ENCODE peak calls at places on chromosomes 2 and 18, in four cellular contexts. J is H1, X is transverse colon, Y is SK-N-SH. Z is an unnamed sample.

GRCh38 chr2:30037016-30037415 is 109.8 kb upstream of the YPEL5 start:
- DNase-seq in J (no peak), X (no peak), Y (no peak), Z (no peak)

GRCh38 chr2:45855374-45855773 is 203.9 kb downstream of the PRKCE start:
- DNase-seq in J (no peak), X (no peak), Y (no peak), Z (no peak)

GRCh38 chr2:218982312-218983262 is 2.4 kb downstream of the FEV start:
- DNase-seq in J (peak; percentile 70), X (no peak), Y (peak; percentile 7), Z (peak; percentile 11)

GRCh38 chr2:206084870-206085741 is 868 bp downstream of the INO80D start:
- DNase-seq in J (peak; percentile 72), X (peak; percentile 44), Y (peak; percentile 77), Z (peak; percentile 29)

GRCh38 chr2:205700331-205701132 is 18.2 kb downstream of the NRP2 start:
- DNase-seq in J (no peak), X (peak; percentile 28), Y (no peak), Z (no peak)

GRCh38 chr2:174615951-174616436 is 18.4 kb upstream of the WIPF1 start:
- DNase-seq in J (no peak), X (no peak), Y (no peak), Z (no peak)

GRCh38 chr2:88127888-88128653 is at the start of gene FABP1:
- DNase-seq in J (no peak), X (peak; percentile 72), Y (no peak), Z (no peak)

GRCh38 chr2:191402966-191403565 is 157.9 kb downstream of the MYO1B start:
- DNase-seq in J (no peak), X (no peak), Y (no peak), Z (no peak)

GRCh38 chr18:35352283-35352682 is 8.1 kb upstream of the ZNF24 start:
- DNase-seq in J (no peak), X (no peak), Y (no peak), Z (no peak)

GRCh38 chr2:217806480-217806760 is 196.4 kb downstream of the TNS1 start:
- DNase-seq in J (no peak), X (no peak), Y (no peak), Z (no peak)

GRCh38 chr18:377088-377487 is 109.2 kb upstream of the THOC1 start:
- DNase-seq in J (peak; percentile 56), X (no peak), Y (peak; percentile 37), Z (no peak)

GRCh38 chr2:236177604-236177966 is 9.4 kb upstream of the GBX2 start:
- DNase-seq in J (peak; percentile 91), X (peak; percentile 33), Y (peak; percentile 87), Z (no peak)

GRCh38 chr2:112152476-112153178 is 14.4 kb downstream of the FBLN7 start:
- DNase-seq in J (peak; percentile 24), X (no peak), Y (no peak), Z (no peak)

GRCh38 chr2:71281950-71282349 is 49.6 kb upstream of the ZNF638 start:
- DNase-seq in J (no peak), X (no peak), Y (no peak), Z (no peak)

GRCh38 chr2:30371772-30372373 is 75.2 kb upstream of the LCLAT1 start:
- DNase-seq in J (no peak), X (no peak), Y (no peak), Z (no peak)

GRCh38 chr18:11859903-11860407 is 8.7 kb downstream of the CHMP1B start:
- DNase-seq in J (peak; percentile 32), X (peak; percentile 38), Y (no peak), Z (no peak)

GRCh38 chr2:127277028-127277427 is 16.9 kb downstream of the ERCC3 start:
- DNase-seq in J (no peak), X (no peak), Y (no peak), Z (no peak)

GRCh38 chr2:207766697-207767460 is 2.8 kb downstream of the FZD5 start:
- DNase-seq in J (peak; percentile 69), X (peak; percentile 29), Y (no peak), Z (no peak)

GRCh38 chr2:182636694-182637093 is 79.4 kb upstream of the DNAJC10 start:
- DNase-seq in J (no peak), X (no peak), Y (no peak), Z (no peak)

GRCh38 chr18:59386909-59387515 is 27.9 kb upstream of the LMAN1 start:
- DNase-seq in J (no peak), X (no peak), Y (no peak), Z (no peak)

GRCh38 chr2:160324161-160324768 is 124.2 kb upstream of the ITGB6 start:
- DNase-seq in J (no peak), X (peak; percentile 55), Y (peak; percentile 39), Z (no peak)

GRCh38 chr2:85924522-85924921 is 35.7 kb upstream of the ST3GAL5 start:
- DNase-seq in J (no peak), X (peak; percentile 34), Y (no peak), Z (no peak)

GRCh38 chr18:68764016-68764415 is 33.9 kb upstream of the CCDC102B start:
- DNase-seq in J (no peak), X (no peak), Y (no peak), Z (no peak)

GRCh38 chr2:153477641-153478288 is 797 bp downstream of the RPRM start:
- DNase-seq in J (peak; percentile 74), X (no peak), Y (peak; percentile 25), Z (no peak)

GRCh38 chr2:103810875-103811274 is 1043.0 kb upstream of the POU3F3 start:
- DNase-seq in J (no peak), X (no peak), Y (no peak), Z (no peak)

GRCh38 chr2:27518113-27518781 is 21.6 kb downstream of the GCKR start:
- DNase-seq in J (no peak), X (no peak), Y (no peak), Z (no peak)

GRCh38 chr18:11654736-11655604 is 34.1 kb upstream of the GNAL start:
- DNase-seq in J (peak; percentile 94), X (peak; percentile 41), Y (peak; percentile 59), Z (peak; percentile 40)

GRCh38 chr18:8643479-8643878 is 34.2 kb downstream of the RAB12 start:
- DNase-seq in J (no peak), X (no peak), Y (no peak), Z (no peak)

GRCh38 chr18:1018211-1018651 is 113.6 kb downstream of the ADCYAP1 start:
- DNase-seq in J (no peak), X (no peak), Y (no peak), Z (no peak)

GRCh38 chr18:36247036-36247435 is 50.5 kb upstream of the FHOD3 start:
- DNase-seq in J (no peak), X (no peak), Y (no peak), Z (no peak)

GRCh38 chr18:54357660-54358494 is at the start of the genes C18orf54 and STARD6:
- DNase-seq in J (peak; percentile 90), X (peak; percentile 90), Y (peak; percentile 95), Z (peak; percentile 80)
- TF ChIP-seq POLR2AphosphoS5 in J (peak; percentile 67), X (peak; percentile 79), Y (peak; percentile 80), Z (peak; percentile 86)

DNA sequence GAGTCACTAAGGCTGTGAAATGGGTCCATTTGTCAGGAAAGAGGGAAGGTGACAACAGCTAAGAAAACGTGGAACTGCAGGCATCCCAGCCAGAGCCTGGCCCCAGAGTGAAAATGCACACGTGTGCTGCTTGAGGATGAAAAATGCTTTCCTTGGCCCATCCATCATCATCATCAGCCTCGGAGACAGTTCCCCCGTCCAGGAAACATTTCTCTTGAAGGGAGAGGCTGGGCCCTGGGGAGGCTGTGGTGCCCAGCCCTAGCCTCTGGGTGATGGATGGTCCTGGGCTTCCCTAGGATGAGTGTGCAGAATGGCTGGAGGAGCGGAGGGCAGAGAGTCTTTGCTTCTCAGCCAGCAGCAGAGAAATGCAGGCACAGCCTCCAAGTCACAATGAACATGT is 164.1 kb downstream of the RDH14 start:
- DNase-seq in J (no peak), X (no peak), Y (no peak), Z (no peak)
- TF ChIP-seq POLR2AphosphoS5 in J (no peak), X (no peak), Y (no peak), Z (no peak)

GRCh38 chr2:5690231-5690630 is 2.0 kb upstream of the SOX11 start:
- DNase-seq in J (no peak), X (no peak), Y (no peak), Z (no peak)
- TF ChIP-seq POLR2AphosphoS5 in J (no peak), X (no peak), Y (no peak), Z (no peak)

GRCh38 chr2:52112141-52112540 is 1080.2 kb upstream of the NRXN1 start:
- DNase-seq in J (no peak), X (no peak), Y (no peak), Z (no peak)
- TF ChIP-seq POLR2AphosphoS5 in J (no peak), X (no peak), Y (no peak), Z (no peak)

DNA sequence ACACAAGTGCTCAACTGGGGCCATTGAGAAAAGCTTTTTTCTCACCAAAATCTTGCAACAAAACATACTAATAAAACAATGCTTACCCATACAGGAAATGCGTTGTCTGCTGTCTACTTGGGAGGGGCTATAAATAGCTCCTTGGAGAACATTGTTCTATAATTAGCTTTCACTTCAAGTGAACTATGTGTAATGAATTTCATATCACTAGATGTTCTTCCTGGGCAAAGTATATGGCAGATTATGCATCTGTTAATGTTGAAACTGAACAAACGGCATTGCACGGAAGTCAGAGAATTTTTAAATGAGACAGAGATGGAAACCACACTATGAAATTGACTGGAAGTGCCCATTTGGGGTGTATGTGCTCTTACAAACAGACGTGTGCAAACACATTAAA is 6.4 kb upstream of the NPAS2 start:
- DNase-seq in J (no peak), X (no peak), Y (no peak), Z (no peak)
- TF ChIP-seq POLR2AphosphoS5 in J (no peak), X (peak; percentile 72), Y (no peak), Z (no peak)

Z was measured in GM12892.